ENCODE peak calls at places on chromosome 2, in four cellular contexts. E is T-cell; O is amygdala; T is stimulated activated CD4-positive, alpha-beta T cell treated with anti-CD3 and anti-CD28 coated beads, Interleukin-1b, Interleukin-23, amount 100 ng/mL, for 1 hour. R is an unnamed sample.
A peak's percentile ranks its signal among the peaks of the same experiment; 100 is the strongest.

GRCh38 chr2:46974659-46975058 is 59.1 kb upstream of the MCFD2 start:
- DNase-seq in E (no peak), T (no peak), O (no peak), R (no peak)

GRCh38 chr2:205375453-205375852 is 306.8 kb upstream of the NRP2 start:
- DNase-seq in E (no peak), O (no peak), T (no peak), R (no peak)

GRCh38 chr2:62197609-62198236 is 1.8 kb downstream of the B3GNT2 start:
- DNase-seq in T (no peak), O (no peak), E (no peak), R (no peak)

GRCh38 chr2:238786379-238786778 is 61.5 kb upstream of the TWIST2 start:
- DNase-seq in E (no peak), T (no peak), O (no peak), R (no peak)

GRCh38 chr2:172052000-172052983 is 33.0 kb upstream of the DLX1 start:
- DNase-seq in O (no peak), E (no peak), T (no peak), R (no peak)

GRCh38 chr2:9462872-9463697 is 11.3 kb upstream of the IAH1 start:
- DNase-seq in O (no peak), E (no peak), T (no peak), R (no peak)

GRCh38 chr2:62539892-62540785 is 34.1 kb upstream of the TMEM17 start:
- DNase-seq in T (no peak), E (no peak), O (no peak), R (no peak)

GRCh38 chr2:86042256-86043168 is 63.2 kb downstream of the POLR1A start:
- DNase-seq in O (no peak), T (no peak), E (no peak), R (peak; percentile 37)

GRCh38 chr2:95023222-95023597 is 2.3 kb upstream of the MAL start:
- DNase-seq in E (peak; percentile 60), O (no peak), T (peak; percentile 27), R (no peak)

GRCh38 chr2:37201766-37202165 is 5.5 kb downstream of the CEBPZOS start:
- DNase-seq in T (no peak), O (no peak), E (no peak), R (no peak)

GRCh38 chr2:174337337-174338154 is 2.8 kb downstream of the SP9 start:
- DNase-seq in O (no peak), E (no peak), T (no peak), R (no peak)

GRCh38 chr2:188973650-188974049 is 523 bp upstream of the COL3A1 start:
- DNase-seq in E (no peak), O (no peak), T (no peak), R (no peak)

GRCh38 chr2:240759454-240759853 is 60.6 kb downstream of the KIF1A start:
- DNase-seq in O (no peak), T (no peak), E (no peak), R (no peak)

R was measured in suprapubic skin.